ENCODE peak calls at places on chromosomes 1 and 21, in ten cellular contexts. J, G, H, X, P, A, W, I, R and T are unnamed samples.

GRCh38 chr1:154534263-154534844 is 24.1 kb downstream of the UBE2Q1 start:
- DNase-seq in I (peak; percentile 79), H (peak; percentile 22), X (peak; percentile 50), W (no peak), R (no peak), P (no peak), J (no peak), A (no peak), G (no peak), T (peak; percentile 20)

GRCh38 chr1:109765896-109766615 is 2.3 kb upstream of the EPS8L3 start:
- DNase-seq in X (no peak), H (no peak), G (peak; percentile 67), R (no peak), W (no peak), A (no peak), P (no peak), I (no peak), J (no peak), T (no peak)

GRCh38 chr21:31420988-31421387 is 76.9 kb upstream of the TIAM1 start:
- DNase-seq in X (no peak), R (no peak), W (no peak), A (no peak), I (no peak), P (no peak), H (no peak), G (no peak), J (no peak), T (no peak)

GRCh38 chr1:1040004-1040991 is 20.4 kb downstream of the AGRN start:
- DNase-seq in P (peak; percentile 81), W (peak; percentile 53), I (peak; percentile 26), H (no peak), J (peak; percentile 90), A (peak; percentile 62), R (peak; percentile 21), G (no peak), X (no peak), T (peak; percentile 59)

GRCh38 chr21:15208787-15209186 is 144.0 kb upstream of the NRIP1 start:
- DNase-seq in G (no peak), W (no peak), P (no peak), J (no peak), X (no peak), R (no peak), A (no peak), I (no peak), H (no peak), T (no peak)

GRCh38 chr1:178541829-178542553 is 29.1 kb downstream of the TEX35 start:
- DNase-seq in J (no peak), X (no peak), H (no peak), P (peak; percentile 74), R (peak; percentile 32), W (no peak), A (no peak), I (peak; percentile 62), G (peak; percentile 89), T (no peak)

GRCh38 chr21:46425566-46425965 is 33.1 kb upstream of the DIP2A start:
- DNase-seq in H (no peak), I (peak; percentile 67), G (no peak), P (peak; percentile 79), R (no peak), A (no peak), W (no peak), X (no peak), J (no peak), T (no peak)

GRCh38 chr21:36166705-36167104 is 10.1 kb downstream of the DOP1B start:
- DNase-seq in I (no peak), G (no peak), W (no peak), R (no peak), H (no peak), X (no peak), J (no peak), P (no peak), A (no peak), T (no peak)

GRCh38 chr1:1298861-1299685 is 8.7 kb downstream of the ACAP3 start:
- DNase-seq in W (peak; percentile 92), A (no peak), I (no peak), P (no peak), J (no peak), H (no peak), G (no peak), R (peak; percentile 90), X (no peak), T (no peak)

GRCh38 chr1:181452746-181453145 is 30.6 kb upstream of the CACNA1E start:
- DNase-seq in P (no peak), G (no peak), H (no peak), R (no peak), X (no peak), A (no peak), I (no peak), W (no peak), J (no peak), T (no peak)

GRCh38 chr1:160366731-160367515 is at the start of gene NHLH1:
- DNase-seq in I (no peak), A (no peak), X (no peak), H (no peak), R (no peak), W (no peak), J (no peak), G (peak; percentile 72), P (peak; percentile 10), T (no peak)

GRCh38 chr1:204102029-204102611 is 29.2 kb downstream of the SOX13 start:
- DNase-seq in P (peak; percentile 46), I (peak; percentile 61), X (no peak), G (no peak), A (no peak), J (no peak), H (no peak), R (no peak), W (no peak), T (no peak)

GRCh38 chr1:111736548-111737215 is 2.5 kb downstream of the INKA2 start:
- DNase-seq in R (peak; percentile 72), J (peak; percentile 48), X (no peak), I (no peak), P (peak; percentile 16), W (peak; percentile 58), A (no peak), G (peak; percentile 88), H (no peak), T (peak; percentile 52)

GRCh38 chr1:230509281-230509977 is 83.3 kb upstream of the PGBD5 start:
- DNase-seq in R (no peak), A (no peak), W (no peak), X (no peak), G (no peak), I (no peak), J (peak; percentile 85), P (no peak), H (peak; percentile 78), T (peak; percentile 85)

GRCh38 chr1:11413907-11414495 is 65.0 kb upstream of the DISP3 start:
- DNase-seq in G (no peak), X (no peak), I (no peak), W (no peak), J (no peak), R (no peak), A (no peak), P (no peak), H (no peak), T (no peak)

GRCh38 chr1:200410566-200410878 is 686 bp upstream of the ZNF281 start:
- DNase-seq in A (no peak), G (no peak), I (peak; percentile 84), P (no peak), R (no peak), W (no peak), H (peak; percentile 11), J (no peak), X (peak; percentile 69), T (peak; percentile 25)

GRCh38 chr1:234647758-234648157 is 37.8 kb upstream of the IRF2BP2 start:
- DNase-seq in P (no peak), H (no peak), J (no peak), W (no peak), A (no peak), I (no peak), R (no peak), X (no peak), G (no peak), T (peak; percentile 46)

GRCh38 chr1:205042911-205043806 is at the start of gene CNTN2:
- DNase-seq in W (peak; percentile 82), A (no peak), G (no peak), X (no peak), I (no peak), H (no peak), P (no peak), R (peak; percentile 66), J (peak; percentile 6), T (no peak)

GRCh38 chr1:228277491-228278431 is 69.9 kb downstream of the OBSCN start:
- DNase-seq in I (no peak), R (no peak), P (peak; percentile 14), W (no peak), J (no peak), G (peak; percentile 82), H (no peak), X (no peak), A (no peak), T (no peak)

GRCh38 chr1:55155522-55155921 is 59.6 kb downstream of the USP24 start:
- DNase-seq in H (peak; percentile 19), I (peak; percentile 14), A (no peak), J (peak; percentile 10), G (peak; percentile 82), P (no peak), R (peak; percentile 21), X (no peak), W (no peak), T (peak; percentile 34)

GRCh38 chr1:19006837-19007271 is 50.4 kb upstream of the IFFO2 start:
- DNase-seq in J (no peak), W (no peak), G (peak; percentile 23), R (no peak), H (no peak), P (no peak), A (no peak), I (no peak), X (no peak), T (no peak)

GRCh38 chr1:175219774-175220173 is 27.2 kb upstream of the KIAA0040 start:
- DNase-seq in A (no peak), I (no peak), J (no peak), X (no peak), G (no peak), H (no peak), W (no peak), P (no peak), R (no peak), T (no peak)

GRCh38 chr1:204758601-204759000 is 73.1 kb upstream of the LRRN2 start:
- DNase-seq in J (no peak), I (no peak), P (no peak), W (no peak), A (no peak), G (no peak), R (no peak), X (no peak), H (no peak), T (no peak)